ENCODE peak calls at places on chromosome X, in four cellular contexts. Z is PC-9, V is MM.1S, T is GM23338. K is an unnamed sample.

GRCh38 chrX:108044554-108045256 is at the start of gene VSIG1:
- DNase-seq in Z (no peak), V (no peak), T (no peak), K (no peak)

GRCh38 chrX:153970398-153971123 is 1.1 kb downstream of the HCFC1 start:
- DNase-seq in Z (no peak), V (peak), T (peak), K (peak)

GRCh38 chrX:47321386-47321785 is 49.0 kb upstream of the ZNF157 start:
- DNase-seq in Z (no peak), V (no peak), T (peak), K (peak)

GRCh38 chrX:49664824-49665223 is 31.0 kb downstream of the PAGE1 start:
- DNase-seq in Z (no peak), V (no peak), T (no peak), K (no peak)

GRCh38 chrX:106467422-106467821 is 144.4 kb upstream of the RADX start:
- DNase-seq in Z (no peak), V (no peak), T (peak), K (no peak)

GRCh38 chrX:8868906-8869305 is 67.7 kb upstream of the FAM9A start:
- DNase-seq in Z (no peak), V (no peak), T (no peak), K (no peak)

GRCh38 chrX:119067023-119067739 is 5.6 kb upstream of the CT47C1 start:
- DNase-seq in Z (peak), V (peak), T (peak), K (peak)

GRCh38 chrX:107971636-107972035 is 10.5 kb downstream of the TEX13B start:
- DNase-seq in Z (no peak), V (no peak), T (no peak), K (no peak)

GRCh38 chrX:72498782-72499181 is 73.9 kb downstream of the HDAC8 start:
- DNase-seq in Z (no peak), V (no peak), T (peak), K (no peak)

GRCh38 chrX:73127700-73128241 is 48.5 kb upstream of the PABPC1L2A start:
- DNase-seq in Z (no peak), V (no peak), T (peak), K (no peak)

GRCh38 chrX:12767856-12768255 is 23.4 kb upstream of the PRPS2 start:
- DNase-seq in Z (no peak), V (no peak), T (no peak), K (no peak)

GRCh38 chrX:12771445-12772069 is 19.7 kb upstream of the PRPS2 start:
- DNase-seq in Z (no peak), V (peak), T (peak), K (no peak)

GRCh38 chrX:12770440-12770839 is 20.8 kb upstream of the PRPS2 start:
- DNase-seq in Z (no peak), V (peak), T (peak), K (no peak)
- H2AFZ ChIP-seq in Z (no peak), V (no peak), T (no peak), K (no peak)

GRCh38 chrX:103187953-103188475 is 26.9 kb upstream of the BEX4 start:
- DNase-seq in Z (no peak), V (no peak), T (no peak), K (peak)
- TF ChIP-seq CTCF in Z (no peak), V (no peak), T (no peak), K (no peak)

GRCh38 chrX:40154853-40155616 is 57.3 kb upstream of the BCOR start:
- DNase-seq in Z (peak), V (peak), T (peak), K (no peak)
- TF ChIP-seq EZH2 in Z (no peak), V (no peak), T (no peak), K (no peak)

GRCh38 chrX:15594371-15594770 is 6.4 kb downstream of the ACE2 start:
- DNase-seq in Z (no peak), V (no peak), T (no peak), K (no peak)
- H2AFZ ChIP-seq in Z (no peak), V (no peak), T (no peak), K (no peak)

GRCh38 chrX:110417128-110417527 is 58.5 kb downstream of the RTL9 start:
- DNase-seq in Z (no peak), V (no peak), T (no peak), K (no peak)

GRCh38 chrX:110418857-110419249 is 60.2 kb downstream of the RTL9 start:
- DNase-seq in Z (no peak), V (no peak), T (no peak), K (peak)

GRCh38 chrX:110420771-110421498 is 62.3 kb downstream of the RTL9 start:
- DNase-seq in Z (peak), V (peak), T (no peak), K (no peak)

GRCh38 chrX:110415440-110416167 is 57.0 kb downstream of the RTL9 start:
- DNase-seq in Z (no peak), V (no peak), T (no peak), K (peak)

GRCh38 chrX:110418220-110418856 is 59.7 kb downstream of the RTL9 start:
- DNase-seq in Z (no peak), V (peak), T (peak), K (peak)
- TF ChIP-seq CTCF in Z (peak), V (peak), T (peak), K (peak)

GRCh38 chrX:134174273-134174660 is 62.7 kb upstream of the CCDC160 start:
- DNase-seq in Z (no peak), V (no peak), T (peak), K (no peak)

GRCh38 chrX:134171661-134172587 is 65.1 kb upstream of the CCDC160 start:
- DNase-seq in Z (no peak), V (no peak), T (peak), K (no peak)

GRCh38 chrX:134174859-134175258 is 62.1 kb upstream of the CCDC160 start:
- DNase-seq in Z (no peak), V (no peak), T (peak), K (no peak)

GRCh38 chrX:134172588-134173259 is 64.3 kb upstream of the CCDC160 start:
- DNase-seq in Z (no peak), V (peak), T (no peak), K (no peak)

DNA sequence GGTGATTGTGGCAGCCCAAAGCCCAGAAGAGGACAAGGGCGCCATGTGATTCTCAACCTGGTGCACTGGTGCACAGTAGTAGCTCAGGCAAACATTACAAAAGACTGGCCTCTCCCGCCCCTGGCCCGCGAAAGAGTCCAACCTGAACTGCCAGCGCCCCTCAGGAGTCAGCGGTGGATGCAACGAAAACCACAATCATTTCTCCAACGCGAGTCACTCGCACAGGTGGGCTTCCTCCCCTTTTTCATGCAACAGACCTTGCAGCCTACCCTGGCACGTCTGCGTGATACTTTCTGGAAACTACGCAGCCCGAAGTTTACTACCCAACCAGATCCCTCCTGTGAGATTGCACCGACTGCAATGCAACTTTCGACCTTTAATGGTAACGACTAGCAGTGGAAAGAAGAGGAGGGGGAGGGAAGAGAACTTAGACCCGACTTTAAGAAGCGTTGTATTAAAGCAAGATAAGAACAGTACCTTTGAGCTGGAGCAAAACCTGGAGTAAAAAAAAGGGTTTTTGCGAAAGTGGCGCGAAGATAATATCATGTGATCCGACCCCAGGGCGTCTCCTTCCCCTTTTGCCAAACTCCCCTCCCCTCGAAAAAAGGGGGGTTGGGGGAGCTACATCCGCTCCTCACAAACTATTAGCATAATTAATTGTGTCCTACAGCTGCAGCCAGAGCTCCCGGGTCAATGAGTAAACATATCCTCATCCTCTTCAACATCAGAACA is 63.3 kb upstream of the CCDC160 start:
- DNase-seq in Z (no peak), V (no peak), T (peak), K (no peak)
- TF ChIP-seq EZH2 in Z (no peak), V (no peak), T (no peak), K (peak)

GRCh38 chrX:30938295-30938694 is 49.2 kb upstream of the TAB3 start:
- DNase-seq in Z (no peak), V (no peak), T (no peak), K (no peak)

GRCh38 chrX:30935985-30936384 is 46.9 kb upstream of the TAB3 start:
- DNase-seq in Z (no peak), V (no peak), T (peak), K (no peak)

GRCh38 chrX:30943984-30944383 is 54.9 kb upstream of the TAB3 start:
- DNase-seq in Z (no peak), V (no peak), T (no peak), K (no peak)

GRCh38 chrX:30939928-30940327 is 50.9 kb upstream of the TAB3 start:
- DNase-seq in Z (no peak), V (no peak), T (no peak), K (no peak)

GRCh38 chrX:30941898-30942297 is 52.8 kb upstream of the TAB3 start:
- DNase-seq in Z (peak), V (no peak), T (no peak), K (no peak)
- H2AFZ ChIP-seq in Z (no peak), V (no peak), T (no peak), K (no peak)

GRCh38 chrX:43328358-43328946 is 327.6 kb upstream of the MAOA start:
- DNase-seq in Z (no peak), V (no peak), T (peak), K (no peak)

DNA sequence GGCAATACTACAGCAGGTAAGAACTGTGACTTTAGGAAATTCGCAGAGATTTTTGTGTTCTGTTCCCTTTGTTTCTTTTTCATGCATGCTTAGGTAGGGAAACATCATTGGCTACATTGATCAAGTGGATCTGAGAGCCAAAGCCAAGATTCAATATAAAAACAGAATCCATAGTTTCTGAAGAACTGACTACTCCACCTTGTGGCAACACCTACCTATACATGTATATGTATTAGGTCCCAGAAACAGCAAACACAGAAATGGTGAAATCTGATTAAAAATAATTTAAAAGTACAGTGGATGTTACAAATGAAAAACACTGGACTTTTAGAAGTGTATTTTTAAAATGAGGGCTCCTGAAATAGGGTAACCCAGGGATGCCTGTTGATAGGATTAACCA is 322.6 kb upstream of the MAOA start:
- DNase-seq in Z (no peak), V (peak), T (peak), K (no peak)
- TF ChIP-seq CTCF in Z (peak), V (peak), T (peak), K (no peak)

K was measured in astrocyte.